ENCODE peak calls at places on chromosomes 2 and 18, in seven cellular contexts. One of them, this sample, is unnamed.

GRCh38 chr18:75285876-75286275 is 75.3 kb downstream of the TSHZ1 start:
- DNase-seq in vagina: no peak
- DNase-seq in GM23338: no peak
- DNase-seq in transverse colon: no peak
- DNase-seq in HCT116: no peak
- DNase-seq in Panc1: no peak
- DNase-seq in sigmoid colon: no peak
- DNase-seq in this sample: no peak

GRCh38 chr2:216210711-216211131 is 101.6 kb downstream of the XRCC5 start:
- DNase-seq in transverse colon: no peak
- DNase-seq in HCT116: no peak
- DNase-seq in vagina: no peak
- DNase-seq in sigmoid colon: no peak
- DNase-seq in GM23338: no peak
- DNase-seq in Panc1: no peak
- DNase-seq in this sample: no peak

GRCh38 chr2:193542762-193543161 is 1348.0 kb upstream of the TMEFF2 start:
- DNase-seq in Panc1: no peak
- DNase-seq in GM23338: no peak
- DNase-seq in vagina: no peak
- DNase-seq in HCT116: no peak
- DNase-seq in sigmoid colon: no peak
- DNase-seq in transverse colon: no peak
- DNase-seq in this sample: no peak

GRCh38 chr18:65547046-65547445 is 203.8 kb upstream of the CDH7 start:
- DNase-seq in transverse colon: no peak
- DNase-seq in Panc1: no peak
- DNase-seq in HCT116: no peak
- DNase-seq in sigmoid colon: no peak
- DNase-seq in vagina: no peak
- DNase-seq in GM23338: no peak
- DNase-seq in this sample: no peak

GRCh38 chr2:190740449-190740848 is 91.6 kb downstream of the NAB1 start:
- DNase-seq in Panc1: no peak
- DNase-seq in HCT116: no peak
- DNase-seq in vagina: no peak
- DNase-seq in GM23338: no peak
- DNase-seq in sigmoid colon: no peak
- DNase-seq in transverse colon: no peak
- DNase-seq in this sample: no peak

GRCh38 chr18:7789853-7790552 is 222.9 kb downstream of the PTPRM start:
- DNase-seq in sigmoid colon: no peak
- DNase-seq in Panc1: no peak
- DNase-seq in vagina: no peak
- DNase-seq in HCT116: peak; percentile 29
- DNase-seq in transverse colon: no peak
- DNase-seq in GM23338: peak; percentile 92
- DNase-seq in this sample: no peak

GRCh38 chr2:65539633-65540032 is 107.2 kb upstream of the SPRED2 start:
- DNase-seq in sigmoid colon: no peak
- DNase-seq in vagina: no peak
- DNase-seq in transverse colon: peak; percentile 15
- DNase-seq in HCT116: no peak
- DNase-seq in Panc1: no peak
- DNase-seq in GM23338: no peak
- DNase-seq in this sample: no peak

GRCh38 chr2:133836691-133837090 is 268.4 kb upstream of the NCKAP5 start:
- DNase-seq in sigmoid colon: no peak
- DNase-seq in HCT116: no peak
- DNase-seq in vagina: no peak
- DNase-seq in Panc1: no peak
- DNase-seq in transverse colon: no peak
- DNase-seq in GM23338: no peak
- DNase-seq in this sample: no peak

GRCh38 chr2:231104115-231104713 is 20.6 kb downstream of the HTR2B start:
- DNase-seq in Panc1: peak; percentile 63
- DNase-seq in HCT116: peak; percentile 27
- DNase-seq in GM23338: peak; percentile 78
- DNase-seq in sigmoid colon: peak; percentile 75
- DNase-seq in transverse colon: peak; percentile 75
- DNase-seq in vagina: no peak
- DNase-seq in this sample: no peak

GRCh38 chr2:171522057-171522803 is at the start of gene CYBRD1:
- DNase-seq in transverse colon: peak; percentile 80
- DNase-seq in HCT116: no peak
- DNase-seq in vagina: no peak
- DNase-seq in sigmoid colon: peak; percentile 96
- DNase-seq in GM23338: peak; percentile 77
- DNase-seq in Panc1: no peak
- DNase-seq in this sample: peak; percentile 86

GRCh38 chr2:26366957-26367356 is 20.4 kb upstream of the ADGRF3 start:
- DNase-seq in HCT116: no peak
- DNase-seq in Panc1: no peak
- DNase-seq in sigmoid colon: no peak
- DNase-seq in transverse colon: no peak
- DNase-seq in GM23338: no peak
- DNase-seq in vagina: no peak
- DNase-seq in this sample: no peak

GRCh38 chr2:212414699-212415309 is 123.8 kb downstream of the ERBB4 start:
- DNase-seq in Panc1: no peak
- DNase-seq in vagina: no peak
- DNase-seq in transverse colon: no peak
- DNase-seq in sigmoid colon: no peak
- DNase-seq in HCT116: no peak
- DNase-seq in GM23338: no peak
- DNase-seq in this sample: no peak

GRCh38 chr2:14960686-14961324 is 328.3 kb downstream of the LRATD1 start:
- DNase-seq in HCT116: no peak
- DNase-seq in sigmoid colon: no peak
- DNase-seq in vagina: no peak
- DNase-seq in Panc1: no peak
- DNase-seq in transverse colon: no peak
- DNase-seq in GM23338: peak; percentile 10
- DNase-seq in this sample: no peak

GRCh38 chr2:38722271-38723115 is 28.7 kb downstream of the SRSF7 start:
- DNase-seq in Panc1: no peak
- DNase-seq in sigmoid colon: no peak
- DNase-seq in vagina: no peak
- DNase-seq in HCT116: no peak
- DNase-seq in GM23338: no peak
- DNase-seq in transverse colon: no peak
- DNase-seq in this sample: no peak

GRCh38 chr2:38716185-38716584 is 35.0 kb downstream of the SRSF7 start:
- DNase-seq in GM23338: no peak
- DNase-seq in sigmoid colon: no peak
- DNase-seq in transverse colon: no peak
- DNase-seq in Panc1: no peak
- DNase-seq in HCT116: no peak
- DNase-seq in vagina: no peak
- DNase-seq in this sample: no peak

GRCh38 chr2:38719706-38720105 is 31.5 kb downstream of the SRSF7 start:
- DNase-seq in transverse colon: no peak
- DNase-seq in HCT116: no peak
- DNase-seq in vagina: no peak
- DNase-seq in Panc1: no peak
- DNase-seq in sigmoid colon: no peak
- DNase-seq in GM23338: no peak
- DNase-seq in this sample: no peak

GRCh38 chr2:38723173-38723572 is 28.0 kb downstream of the SRSF7 start:
- DNase-seq in GM23338: no peak
- DNase-seq in sigmoid colon: no peak
- DNase-seq in transverse colon: no peak
- DNase-seq in HCT116: no peak
- DNase-seq in vagina: no peak
- DNase-seq in Panc1: no peak
- DNase-seq in this sample: no peak

GRCh38 chr2:38720613-38721241 is 30.4 kb downstream of the SRSF7 start:
- DNase-seq in Panc1: no peak
- DNase-seq in HCT116: no peak
- DNase-seq in sigmoid colon: peak; percentile 92
- DNase-seq in vagina: no peak
- DNase-seq in transverse colon: peak; percentile 45
- DNase-seq in GM23338: no peak
- DNase-seq in this sample: no peak
- TF ChIP-seq POLR2AphosphoS5 in Panc1: no peak
- TF ChIP-seq POLR2AphosphoS5 in HCT116: no peak
- TF ChIP-seq POLR2AphosphoS5 in sigmoid colon: peak; percentile 62
- TF ChIP-seq POLR2AphosphoS5 in vagina: peak; percentile 36
- TF ChIP-seq POLR2AphosphoS5 in transverse colon: peak; percentile 22
- TF ChIP-seq POLR2AphosphoS5 in GM23338: no peak
- TF ChIP-seq POLR2AphosphoS5 in this sample: peak; percentile 45

DNA sequence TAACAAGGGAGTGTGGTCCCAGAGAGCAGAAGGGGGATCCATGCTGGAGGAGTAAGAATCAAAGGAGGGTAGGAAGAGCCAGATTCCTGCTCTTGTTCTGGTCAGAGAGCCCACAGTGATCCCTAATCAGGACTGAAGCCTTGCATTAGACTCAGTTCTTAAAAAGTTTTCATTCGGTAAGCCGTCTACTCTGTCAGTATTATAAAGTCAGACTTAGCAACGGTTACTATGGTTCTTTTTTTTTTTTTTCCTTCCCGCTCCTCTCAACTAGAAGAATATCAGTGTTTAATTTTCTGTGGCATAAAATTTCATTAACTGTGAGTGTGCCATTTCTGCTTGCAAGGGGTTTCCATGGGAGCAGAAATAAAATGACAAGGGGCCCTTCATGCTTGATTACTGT is 56.8 kb downstream of the OSBPL6 start:
- DNase-seq in vagina: no peak
- DNase-seq in transverse colon: no peak
- DNase-seq in HCT116: no peak
- DNase-seq in sigmoid colon: no peak
- DNase-seq in Panc1: no peak
- DNase-seq in GM23338: no peak
- DNase-seq in this sample: no peak
- H3K27ac ChIP-seq in vagina: no peak overlapping the region
- H3K27ac ChIP-seq in transverse colon: no peak overlapping the region
- H3K27ac ChIP-seq in HCT116: no peak overlapping the region
- H3K27ac ChIP-seq in sigmoid colon: no peak overlapping the region
- H3K27ac ChIP-seq in Panc1: no peak overlapping the region
- H3K27ac ChIP-seq in GM23338: no peak overlapping the region
- H3K27ac ChIP-seq in this sample: no peak overlapping the region

GRCh38 chr18:36372902-36373301 is 75.4 kb downstream of the FHOD3 start:
- DNase-seq in Panc1: no peak
- DNase-seq in sigmoid colon: no peak
- DNase-seq in transverse colon: no peak
- DNase-seq in GM23338: no peak
- DNase-seq in vagina: no peak
- DNase-seq in HCT116: no peak
- DNase-seq in this sample: no peak
- TF ChIP-seq CTCF in Panc1: no peak
- TF ChIP-seq CTCF in sigmoid colon: no peak
- TF ChIP-seq CTCF in transverse colon: no peak
- TF ChIP-seq CTCF in GM23338: no peak
- TF ChIP-seq CTCF in vagina: no peak
- TF ChIP-seq CTCF in HCT116: no peak
- TF ChIP-seq CTCF in this sample: no peak

DNA sequence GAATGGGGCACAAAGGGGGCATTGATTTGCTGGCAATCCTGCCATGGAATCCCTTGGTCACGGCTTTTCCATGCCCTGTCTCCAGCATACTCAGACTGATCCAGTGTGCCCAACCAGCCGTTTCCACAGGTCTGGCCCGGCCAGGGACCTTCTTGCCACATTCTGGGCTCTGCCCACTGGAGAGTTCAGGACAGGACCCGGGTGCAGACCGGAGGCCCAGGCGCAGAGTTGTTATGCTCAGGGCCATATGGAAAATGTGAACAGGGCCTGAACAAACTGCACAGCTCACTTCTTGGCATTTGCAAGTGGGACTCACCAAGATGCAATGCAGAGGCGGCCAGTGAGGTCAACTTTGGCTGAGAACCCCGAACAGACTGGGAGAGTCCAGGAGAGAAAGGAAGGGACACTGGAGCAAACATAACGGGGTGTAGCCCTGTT is 15.5 kb upstream of the ASAP2 start:
- DNase-seq in HCT116: no peak
- DNase-seq in transverse colon: peak; percentile 53
- DNase-seq in GM23338: peak; percentile 59
- DNase-seq in vagina: no peak
- DNase-seq in sigmoid colon: peak; percentile 96
- DNase-seq in Panc1: no peak
- DNase-seq in this sample: peak; percentile 79
- TF ChIP-seq POLR2AphosphoS5 in HCT116: no peak
- TF ChIP-seq POLR2AphosphoS5 in transverse colon: peak; percentile 62
- TF ChIP-seq POLR2AphosphoS5 in GM23338: no peak
- TF ChIP-seq POLR2AphosphoS5 in vagina: peak; percentile 69
- TF ChIP-seq POLR2AphosphoS5 in sigmoid colon: no peak
- TF ChIP-seq POLR2AphosphoS5 in Panc1: no peak
- TF ChIP-seq POLR2AphosphoS5 in this sample: no peak

DNA sequence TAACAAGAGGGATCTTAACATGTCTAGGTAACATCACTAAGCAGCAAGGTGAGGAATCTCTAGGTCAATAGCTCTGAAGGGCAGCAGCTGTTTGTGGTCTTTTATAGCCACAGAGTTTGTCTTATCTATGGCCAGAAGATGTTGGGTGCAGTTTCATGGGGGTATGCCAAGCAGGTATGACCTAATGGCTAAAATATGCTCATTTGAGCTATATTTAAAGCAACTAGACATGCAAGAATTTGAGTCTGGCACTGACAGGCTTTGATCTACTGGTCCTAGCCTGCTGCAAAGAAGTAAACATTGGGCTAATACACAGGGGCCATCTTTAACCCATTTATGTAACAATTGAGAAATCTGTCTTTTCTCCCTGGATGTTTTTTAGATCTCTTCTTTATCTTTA is 13.9 kb upstream of the UGP2 start:
- DNase-seq in vagina: no peak
- DNase-seq in HCT116: peak; percentile 32
- DNase-seq in Panc1: no peak
- DNase-seq in transverse colon: no peak
- DNase-seq in sigmoid colon: no peak
- DNase-seq in GM23338: no peak
- DNase-seq in this sample: no peak
- H3K27ac ChIP-seq in vagina: no peak overlapping the region
- H3K27ac ChIP-seq in HCT116: no peak overlapping the region
- H3K27ac ChIP-seq in Panc1: no peak overlapping the region
- H3K27ac ChIP-seq in transverse colon: no peak overlapping the region
- H3K27ac ChIP-seq in sigmoid colon: no peak overlapping the region
- H3K27ac ChIP-seq in GM23338: no peak overlapping the region
- H3K27ac ChIP-seq in this sample: no peak overlapping the region

DNA sequence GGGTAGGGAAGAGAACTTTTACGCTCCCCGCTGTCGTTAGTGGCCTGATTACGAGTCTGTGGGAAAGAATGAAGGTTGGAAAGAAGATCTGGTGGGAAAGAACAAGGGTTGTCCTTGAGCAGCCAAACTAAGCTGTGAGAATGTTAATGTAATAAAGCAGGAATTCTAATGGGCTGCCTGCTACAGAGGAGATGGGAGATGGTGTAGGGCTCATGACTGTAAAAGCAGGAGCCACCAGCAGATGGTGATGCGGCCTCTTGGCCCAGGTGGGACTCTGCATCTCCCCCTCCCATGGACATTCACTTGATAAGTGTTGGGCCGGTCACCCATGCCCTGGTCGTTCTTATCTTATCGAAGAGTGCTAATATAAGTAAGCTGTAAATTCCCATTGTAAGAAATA is 150.0 kb downstream of the NEDD4L start:
- DNase-seq in HCT116: no peak
- DNase-seq in GM23338: peak; percentile 89
- DNase-seq in Panc1: no peak
- DNase-seq in transverse colon: no peak
- DNase-seq in sigmoid colon: no peak
- DNase-seq in vagina: no peak
- DNase-seq in this sample: no peak
- TF ChIP-seq CTCF in HCT116: peak; percentile 36
- TF ChIP-seq CTCF in GM23338: peak; percentile 57
- TF ChIP-seq CTCF in Panc1: peak; percentile 60
- TF ChIP-seq CTCF in transverse colon: peak; percentile 24
- TF ChIP-seq CTCF in sigmoid colon: no peak
- TF ChIP-seq CTCF in vagina: no peak
- TF ChIP-seq CTCF in this sample: no peak